ENCODE peak calls at places on chromosomes 4 and X, in seven cellular contexts. S is H1, J is GM12878, Q is GM23338, Z is GM12891, I is SK-N-SH, D is stomach. R is an unnamed sample.
A peak's percentile ranks its signal among the peaks of the same experiment; 100 is the strongest.

GRCh38 chrX:119729408-119730201 is 28.8 kb upstream of the SOWAHD start:
- DNase-seq in I (peak; percentile 66), D (peak; percentile 57), Z (no peak), J (peak; percentile 31), Q (peak; percentile 80), S (peak; percentile 60), R (peak; percentile 77)

GRCh38 chrX:108439961-108440696 is 491 bp downstream of the COL4A5 start:
- DNase-seq in Q (peak; percentile 34), S (no peak), Z (no peak), I (no peak), D (no peak), J (no peak), R (no peak)

GRCh38 chr4:184386271-184386781 is 88.0 kb downstream of the IRF2 start:
- DNase-seq in J (no peak), Z (no peak), D (peak; percentile 61), Q (peak; percentile 83), I (no peak), S (no peak), R (no peak)

GRCh38 chrX:10259716-10260115 is 102.9 kb downstream of the CLCN4 start:
- DNase-seq in Z (no peak), I (no peak), S (no peak), J (no peak), Q (no peak), D (no peak), R (no peak)

GRCh38 chrX:143306991-143307965 is 210.0 kb downstream of the SPANXN3 start:
- DNase-seq in S (peak; percentile 40), Q (peak; percentile 1), Z (no peak), D (no peak), J (no peak), I (no peak), R (no peak)

GRCh38 chr4:24451870-24452269 is 132.5 kb downstream of the DHX15 start:
- DNase-seq in D (no peak), S (no peak), Z (no peak), J (no peak), Q (no peak), I (no peak), R (no peak)

GRCh38 chr4:150931796-150932195 is 83.3 kb downstream of the LRBA start:
- DNase-seq in I (no peak), Q (no peak), D (no peak), S (no peak), Z (no peak), J (no peak), R (no peak)

GRCh38 chr4:37216209-37216608 is 28.3 kb upstream of the NWD2 start:
- DNase-seq in I (no peak), J (no peak), Z (no peak), S (no peak), Q (no peak), D (no peak), R (no peak)

GRCh38 chr4:100340534-100341364 is 150.5 kb upstream of the DDIT4L start:
- DNase-seq in Q (no peak), S (no peak), Z (no peak), I (no peak), D (no peak), J (no peak), R (no peak)

GRCh38 chr4:83516042-83516772 is 19.7 kb upstream of the GPAT3 start:
- DNase-seq in S (no peak), Z (no peak), Q (no peak), D (no peak), I (no peak), J (no peak), R (no peak)

GRCh38 chr4:86306816-86307215 is 53.0 kb downstream of the MAPK10 start:
- DNase-seq in J (no peak), D (no peak), S (no peak), Q (no peak), I (no peak), Z (no peak), R (no peak)

GRCh38 chr4:45063701-45064100 is 337.3 kb upstream of the GNPDA2 start:
- DNase-seq in I (peak; percentile 26), J (no peak), D (no peak), S (no peak), Z (no peak), Q (peak; percentile 1), R (no peak)

GRCh38 chr4:101933855-101934254 is 143.3 kb downstream of the BANK1 start:
- DNase-seq in J (no peak), D (no peak), S (no peak), I (peak; percentile 23), Q (no peak), Z (no peak), R (no peak)

GRCh38 chrX:72630185-72630584 is 57.5 kb upstream of the HDAC8 start:
- DNase-seq in D (no peak), J (no peak), Z (no peak), Q (no peak), I (no peak), S (no peak), R (no peak)

GRCh38 chr4:159487284-159487747 is 384.4 kb downstream of the RAPGEF2 start:
- DNase-seq in D (peak; percentile 37), I (peak; percentile 56), Z (peak; percentile 10), S (peak; percentile 63), Q (peak; percentile 87), J (peak; percentile 17), R (no peak)
- TF ChIP-seq POLR2AphosphoS5 in D (no peak), I (no peak), Z (no peak), S (no peak), Q (no peak), J (no peak), R (no peak)

GRCh38 chr4:97453186-97453585 is 690.1 kb downstream of the STPG2 start:
- DNase-seq in Q (no peak), I (no peak), J (no peak), S (no peak), D (no peak), Z (no peak), R (no peak)

DNA sequence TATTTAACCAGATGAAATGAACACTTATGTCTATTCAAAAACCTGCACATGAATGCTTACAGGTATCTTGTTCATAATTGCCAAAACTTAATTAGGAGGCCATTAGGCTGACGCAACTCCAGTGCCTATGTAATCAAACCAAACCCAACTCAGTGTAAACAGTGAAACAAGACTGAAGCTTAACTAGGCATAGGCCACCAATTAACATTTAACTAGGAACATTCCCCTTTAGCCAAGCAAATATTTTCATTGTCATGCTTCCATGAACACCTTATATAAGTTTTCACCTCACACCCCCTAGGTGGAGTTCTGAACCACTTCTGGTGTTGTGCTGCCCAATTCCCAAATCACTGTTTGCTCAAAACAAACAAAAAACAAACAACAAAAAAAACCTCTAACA is 686.0 kb downstream of the STPG2 start:
- DNase-seq in S (no peak), I (no peak), Z (no peak), D (no peak), Q (no peak), J (no peak), R (no peak)
- TF ChIP-seq POLR2AphosphoS5 in S (no peak), I (no peak), Z (no peak), D (no peak), Q (no peak), J (no peak), R (no peak)

DNA sequence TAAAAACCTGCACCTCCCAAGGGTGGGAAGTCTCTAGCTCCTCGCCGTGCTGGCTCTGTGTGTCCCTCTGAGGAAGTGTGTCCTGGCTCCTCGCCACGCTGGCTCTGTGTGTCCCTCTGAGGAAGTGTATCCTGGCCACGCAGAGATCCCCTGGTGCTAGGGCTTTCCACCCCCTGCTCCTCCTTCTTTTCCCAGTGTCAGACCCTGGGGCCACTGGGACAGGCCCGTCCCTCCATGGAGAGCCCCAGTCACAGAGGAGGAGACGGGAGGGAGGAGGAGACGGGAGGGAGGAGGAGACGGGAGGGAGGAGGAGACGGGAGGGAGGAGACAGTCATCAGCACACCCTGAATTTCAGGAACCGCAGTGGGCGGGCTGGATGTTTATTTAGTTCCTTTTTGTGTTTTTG is 53.8 kb upstream of the HGFAC start:
- DNase-seq in I (peak; percentile 44), J (no peak), Z (no peak), D (peak; percentile 71), Q (no peak), S (peak; percentile 47), R (peak; percentile 88)
- TF ChIP-seq POLR2AphosphoS5 in I (no peak), J (no peak), Z (no peak), D (no peak), Q (no peak), S (no peak), R (no peak)

GRCh38 chrX:2769615-2770014 is 17.8 kb downstream of the XG start:
- DNase-seq in I (no peak), D (no peak), J (no peak), S (no peak), Z (no peak), Q (no peak), R (no peak)

GRCh38 chrX:2764766-2765666 is 13.2 kb downstream of the XG start:
- DNase-seq in Z (no peak), J (no peak), D (no peak), I (no peak), Q (no peak), S (no peak), R (no peak)

GRCh38 chrX:2766921-2767320 is 15.1 kb downstream of the XG start:
- DNase-seq in J (no peak), Q (no peak), S (no peak), Z (no peak), D (no peak), I (no peak), R (no peak)

DNA sequence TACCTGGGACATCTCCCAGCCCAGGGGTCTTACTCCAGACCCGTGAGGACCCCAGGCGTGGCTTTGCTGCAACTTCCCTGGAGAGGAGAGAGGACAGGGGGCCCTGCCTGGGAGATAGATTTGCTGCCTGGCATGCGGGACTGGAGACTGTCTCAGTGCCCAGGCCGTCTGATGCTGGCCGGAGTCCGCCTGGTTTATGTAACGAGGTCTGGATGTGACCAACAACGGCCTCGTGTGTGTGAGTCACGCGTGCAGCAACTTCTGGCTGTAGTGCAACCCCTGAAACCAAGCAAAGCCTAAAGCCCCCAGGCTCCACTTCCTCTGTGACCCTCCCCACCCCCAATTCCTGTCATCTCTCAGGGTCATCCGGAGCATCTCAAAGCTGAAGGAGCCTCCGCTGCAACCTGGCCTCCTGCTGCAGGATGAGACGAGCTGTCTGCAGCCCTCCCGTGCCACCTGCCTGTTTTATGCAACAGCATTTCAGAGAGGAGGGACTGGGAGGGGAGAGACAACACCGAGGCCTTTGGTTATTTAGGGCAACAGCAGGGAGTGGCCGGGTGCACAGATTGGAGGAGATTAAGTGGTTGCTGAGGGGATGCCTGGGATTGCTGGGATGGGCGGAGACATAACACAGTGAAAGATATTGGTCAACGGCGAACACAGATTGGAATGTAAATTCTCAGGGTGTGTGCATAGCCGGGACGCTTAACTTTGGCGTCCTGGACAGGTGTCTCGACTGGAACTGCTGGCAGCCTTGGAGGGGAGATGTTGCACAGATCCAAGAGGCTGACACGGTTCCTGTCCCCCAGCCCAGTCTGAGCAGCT is 16.0 kb downstream of the XG start:
- DNase-seq in I (no peak), Q (peak; percentile 29), J (no peak), S (no peak), D (no peak), Z (no peak), R (peak; percentile 88)
- TF ChIP-seq POLR2AphosphoS5 in I (no peak), Q (no peak), J (no peak), S (no peak), D (no peak), Z (no peak), R (no peak)

R was measured in suprapubic skin.